ENCODE peak calls at places on chromosomes 2 and 18, in eight cellular contexts. One of them, this sample, is unnamed.

GRCh38 chr18:26813043-26813442 is 52.5 kb downstream of the AQP4 start:
- DNase-seq in kidney glomerular epithelial cell: peak
- DNase-seq in bronchial epithelial cell: peak
- DNase-seq in Right ventricle myocardium superior: no peak
- DNase-seq in nucleus accumbens: no peak
- DNase-seq in NCI-H345: peak
- DNase-seq in psoas muscle: no peak
- DNase-seq in stromal cell of bone marrow: no peak
- DNase-seq in this sample: no peak

GRCh38 chr2:12806535-12806934 is 89.8 kb downstream of the TRIB2 start:
- DNase-seq in kidney glomerular epithelial cell: no peak
- DNase-seq in bronchial epithelial cell: no peak
- DNase-seq in Right ventricle myocardium superior: no peak
- DNase-seq in nucleus accumbens: no peak
- DNase-seq in NCI-H345: no peak
- DNase-seq in psoas muscle: no peak
- DNase-seq in stromal cell of bone marrow: no peak
- DNase-seq in this sample: no peak

GRCh38 chr2:231633259-231633976 is 40.8 kb downstream of the TEX44 start:
- DNase-seq in kidney glomerular epithelial cell: no peak
- DNase-seq in bronchial epithelial cell: no peak
- DNase-seq in Right ventricle myocardium superior: no peak
- DNase-seq in nucleus accumbens: no peak
- DNase-seq in NCI-H345: no peak
- DNase-seq in psoas muscle: no peak
- DNase-seq in stromal cell of bone marrow: no peak
- DNase-seq in this sample: no peak

GRCh38 chr2:181253438-181253837 is 203.7 kb upstream of the ITGA4 start:
- DNase-seq in kidney glomerular epithelial cell: no peak
- DNase-seq in bronchial epithelial cell: no peak
- DNase-seq in Right ventricle myocardium superior: no peak
- DNase-seq in nucleus accumbens: no peak
- DNase-seq in NCI-H345: no peak
- DNase-seq in psoas muscle: no peak
- DNase-seq in stromal cell of bone marrow: no peak
- DNase-seq in this sample: no peak

GRCh38 chr2:240564571-240565266 is 3.6 kb upstream of the RNPEPL1 start:
- DNase-seq in kidney glomerular epithelial cell: no peak
- DNase-seq in bronchial epithelial cell: peak
- DNase-seq in Right ventricle myocardium superior: peak
- DNase-seq in nucleus accumbens: no peak
- DNase-seq in NCI-H345: no peak
- DNase-seq in psoas muscle: no peak
- DNase-seq in stromal cell of bone marrow: no peak
- DNase-seq in this sample: no peak

GRCh38 chr2:217753460-217754200 is 249.2 kb downstream of the TNS1 start:
- DNase-seq in kidney glomerular epithelial cell: no peak
- DNase-seq in bronchial epithelial cell: no peak
- DNase-seq in Right ventricle myocardium superior: no peak
- DNase-seq in nucleus accumbens: no peak
- DNase-seq in NCI-H345: no peak
- DNase-seq in psoas muscle: no peak
- DNase-seq in stromal cell of bone marrow: peak
- DNase-seq in this sample: no peak

GRCh38 chr2:152036611-152037469 is 62.0 kb downstream of the CACNB4 start:
- DNase-seq in kidney glomerular epithelial cell: peak
- DNase-seq in bronchial epithelial cell: peak
- DNase-seq in Right ventricle myocardium superior: peak
- DNase-seq in nucleus accumbens: peak
- DNase-seq in NCI-H345: peak
- DNase-seq in psoas muscle: peak
- DNase-seq in stromal cell of bone marrow: peak
- DNase-seq in this sample: no peak

GRCh38 chr2:1686784-1687105 is 57.6 kb downstream of the PXDN start:
- DNase-seq in kidney glomerular epithelial cell: peak
- DNase-seq in bronchial epithelial cell: no peak
- DNase-seq in Right ventricle myocardium superior: no peak
- DNase-seq in nucleus accumbens: no peak
- DNase-seq in NCI-H345: no peak
- DNase-seq in psoas muscle: peak
- DNase-seq in stromal cell of bone marrow: no peak
- DNase-seq in this sample: no peak

GRCh38 chr2:29611850-29612249 is 309.5 kb downstream of the ALK start:
- DNase-seq in kidney glomerular epithelial cell: no peak
- DNase-seq in bronchial epithelial cell: peak
- DNase-seq in Right ventricle myocardium superior: no peak
- DNase-seq in nucleus accumbens: no peak
- DNase-seq in NCI-H345: no peak
- DNase-seq in psoas muscle: no peak
- DNase-seq in stromal cell of bone marrow: no peak
- DNase-seq in this sample: no peak

GRCh38 chr2:85445316-85446295 is 27.1 kb downstream of the SH2D6 start:
- DNase-seq in kidney glomerular epithelial cell: no peak
- DNase-seq in bronchial epithelial cell: no peak
- DNase-seq in Right ventricle myocardium superior: peak
- DNase-seq in nucleus accumbens: no peak
- DNase-seq in NCI-H345: peak
- DNase-seq in psoas muscle: peak
- DNase-seq in stromal cell of bone marrow: peak
- DNase-seq in this sample: no peak

GRCh38 chr2:143698888-143699570 is 569.8 kb downstream of the ARHGAP15 start:
- DNase-seq in kidney glomerular epithelial cell: no peak
- DNase-seq in bronchial epithelial cell: no peak
- DNase-seq in Right ventricle myocardium superior: no peak
- DNase-seq in nucleus accumbens: no peak
- DNase-seq in NCI-H345: no peak
- DNase-seq in psoas muscle: no peak
- DNase-seq in stromal cell of bone marrow: no peak
- DNase-seq in this sample: no peak

GRCh38 chr2:170816499-170817246 is at the start of gene GAD1:
- DNase-seq in kidney glomerular epithelial cell: peak
- DNase-seq in bronchial epithelial cell: peak
- DNase-seq in Right ventricle myocardium superior: no peak
- DNase-seq in nucleus accumbens: peak
- DNase-seq in NCI-H345: peak
- DNase-seq in psoas muscle: peak
- DNase-seq in stromal cell of bone marrow: peak
- DNase-seq in this sample: no peak

GRCh38 chr18:8890957-8891464 is 185.7 kb downstream of the MTCL1 start:
- DNase-seq in kidney glomerular epithelial cell: peak
- DNase-seq in bronchial epithelial cell: peak
- DNase-seq in Right ventricle myocardium superior: no peak
- DNase-seq in nucleus accumbens: no peak
- DNase-seq in NCI-H345: no peak
- DNase-seq in psoas muscle: no peak
- DNase-seq in stromal cell of bone marrow: peak
- DNase-seq in this sample: no peak

GRCh38 chr2:144330951-144331651 is 188.8 kb downstream of the ZEB2 start:
- DNase-seq in kidney glomerular epithelial cell: peak
- DNase-seq in bronchial epithelial cell: peak
- DNase-seq in Right ventricle myocardium superior: no peak
- DNase-seq in nucleus accumbens: no peak
- DNase-seq in NCI-H345: peak
- DNase-seq in psoas muscle: no peak
- DNase-seq in stromal cell of bone marrow: no peak
- DNase-seq in this sample: peak